ENCODE peak calls at places on chromosomes 2 and 18, in seven cellular contexts. W is AG09309; T is stimulated activated CD4-positive, alpha-beta T cell treated with anti-CD3 and anti-CD28 coated beads, Interleukin-4, amount 100 ng/mL, for 48 hours; I is head of caudate nucleus; D is mucosa of descending colon; R is endothelial cell; F is cardiac fibroblast. M is an unnamed sample.

GRCh38 chr18:59005266-59005665 is 134.4 kb upstream of the SEC11C start:
- DNase-seq in T (no peak), D (no peak), W (no peak), F (peak), I (no peak), R (peak), M (peak)

GRCh38 chr2:191100216-191100615 is 50.6 kb downstream of the STAT4 start:
- DNase-seq in W (no peak), T (no peak), I (no peak), R (no peak), D (no peak), F (no peak), M (no peak)

GRCh38 chr2:110863726-110864125 is 131.4 kb downstream of the ACOXL start:
- DNase-seq in W (no peak), R (no peak), D (no peak), I (no peak), F (no peak), T (no peak), M (no peak)

GRCh38 chr2:204050681-204051080 is 114.1 kb downstream of the ICOS start:
- DNase-seq in F (no peak), D (no peak), R (no peak), T (no peak), I (no peak), W (no peak), M (no peak)

GRCh38 chr2:159551811-159552210 is 64.5 kb downstream of the BAZ2B start:
- DNase-seq in R (no peak), F (peak), T (no peak), D (no peak), W (no peak), I (no peak), M (no peak)

GRCh38 chr2:128458438-128458837 is 139.8 kb upstream of the HS6ST1 start:
- DNase-seq in D (no peak), W (no peak), T (no peak), R (no peak), F (peak), I (no peak), M (no peak)

GRCh38 chr2:45024600-45025291 is 15.5 kb upstream of the SIX2 start:
- DNase-seq in W (peak), T (no peak), I (no peak), D (no peak), R (no peak), F (peak), M (peak)

GRCh38 chr2:162327134-162327769 is 8.8 kb upstream of the IFIH1 start:
- DNase-seq in R (no peak), T (peak), D (no peak), W (no peak), F (peak), I (no peak), M (no peak)

GRCh38 chr2:113980946-113981345 is 91.1 kb downstream of the ACTR3 start:
- DNase-seq in W (peak), T (no peak), D (no peak), F (peak), I (no peak), R (no peak), M (no peak)

GRCh38 chr18:76495435-76496199 is 575 bp upstream of the ZNF516 start:
- DNase-seq in D (peak), F (peak), T (no peak), W (no peak), R (peak), I (peak), M (peak)

GRCh38 chr2:8882094-8882493 is 44.7 kb upstream of the KIDINS220 start:
- DNase-seq in D (peak), T (no peak), F (peak), I (no peak), W (no peak), R (peak), M (no peak)

GRCh38 chr2:216736326-216736725 is 41.0 kb upstream of the IGFBP5 start:
- DNase-seq in R (no peak), F (no peak), D (no peak), I (no peak), W (no peak), T (no peak), M (no peak)

GRCh38 chr2:181575024-181575649 is 81.8 kb downstream of the CERKL start:
- DNase-seq in W (no peak), I (no peak), R (no peak), F (no peak), T (no peak), D (no peak), M (no peak)

GRCh38 chr2:112026509-112026908 is 28.6 kb upstream of the TMEM87B start:
- DNase-seq in F (no peak), W (no peak), R (no peak), I (no peak), T (no peak), D (no peak), M (no peak)

GRCh38 chr2:181741756-181742155 is 61.4 kb upstream of the NEUROD1 start:
- DNase-seq in W (peak), I (no peak), F (peak), R (no peak), D (no peak), T (no peak), M (no peak)

GRCh38 chr2:230895536-230896345 is 29.3 kb downstream of the GPR55 start:
- DNase-seq in R (no peak), D (peak), T (no peak), F (no peak), I (no peak), W (no peak), M (peak)

GRCh38 chr2:129233751-129234406 is 745.6 kb upstream of the RAB6C start:
- DNase-seq in I (peak), D (no peak), F (no peak), T (no peak), R (peak), W (no peak), M (no peak)

GRCh38 chr2:99340669-99341236 is 3.6 kb downstream of the EIF5B start:
- DNase-seq in I (no peak), F (peak), R (no peak), W (no peak), T (no peak), D (no peak), M (no peak)

GRCh38 chr2:196201229-196201998 is 30.0 kb upstream of the STK17B start:
- DNase-seq in F (peak), I (no peak), R (no peak), T (no peak), W (no peak), D (no peak), M (no peak)

GRCh38 chr18:78156466-78156865 is 823.2 kb upstream of the SALL3 start:
- DNase-seq in I (no peak), F (no peak), T (no peak), W (no peak), R (no peak), D (no peak), M (no peak)

GRCh38 chr18:13993730-13994129 is 78.4 kb upstream of the MC2R start:
- DNase-seq in W (no peak), F (no peak), I (peak), D (no peak), R (no peak), T (no peak), M (no peak)

GRCh38 chr2:43186679-43187374 is 39.6 kb downstream of the ZFP36L2 start:
- DNase-seq in I (no peak), F (no peak), R (no peak), D (peak), T (no peak), W (no peak), M (no peak)

M was measured in PC-9.